ENCODE peak calls at places on chromosomes 11 and 22, in eight cellular contexts. N is CD8-positive, alpha-beta memory T cell; J is upper lobe of right lung; B is osteocyte; L is amniotic stem cell; Z is Ammon's horn; M is NCI-H524; S is EL. G is an unnamed sample.

GRCh38 chr11:17760102-17761029 is 25.8 kb downstream of the KCNC1 start:
- DNase-seq in N (no peak), J (no peak), B (no peak), L (no peak), Z (peak), M (peak), S (peak), G (peak)

GRCh38 chr22:35894937-35895708 is 133.5 kb downstream of the RBFOX2 start:
- DNase-seq in N (no peak), J (no peak), B (no peak), L (peak), Z (peak), M (no peak), S (peak), G (no peak)

GRCh38 chr11:118435233-118435892 is 929 bp upstream of the KMT2A start:
- DNase-seq in N (no peak), J (peak), B (peak), L (no peak), Z (peak), M (peak), S (peak), G (peak)

GRCh38 chr11:126498281-126498680 is 142.8 kb downstream of the ST3GAL4 start:
- DNase-seq in N (no peak), J (no peak), B (no peak), L (no peak), Z (no peak), M (no peak), S (no peak), G (no peak)

GRCh38 chr11:3642071-3642951 is 519 bp upstream of the ART5 start:
- DNase-seq in N (peak), J (peak), B (peak), L (peak), Z (no peak), M (peak), S (peak), G (peak)

GRCh38 chr22:44207173-44207980 is 26.7 kb downstream of the PARVG start:
- DNase-seq in N (no peak), J (no peak), B (no peak), L (no peak), Z (no peak), M (no peak), S (no peak), G (no peak)

GRCh38 chr11:73324116-73324515 is 16.0 kb downstream of the ARHGEF17 start:
- DNase-seq in N (no peak), J (no peak), B (no peak), L (no peak), Z (no peak), M (no peak), S (no peak), G (no peak)

GRCh38 chr11:69370984-69371709 is 77.2 kb downstream of the MYEOV start:
- DNase-seq in N (no peak), J (peak), B (peak), L (no peak), Z (no peak), M (no peak), S (no peak), G (no peak)

GRCh38 chr11:115558635-115559034 is 54.4 kb upstream of the CADM1 start:
- DNase-seq in N (no peak), J (no peak), B (no peak), L (no peak), Z (no peak), M (no peak), S (no peak), G (no peak)